ENCODE peak calls at places on chromosomes 2 and 18, in seven cellular contexts. M is effector memory CD4-positive, alpha-beta T cell; C is AG04450; J is fibroblast of lung; O is H1; Y is upper lobe of right lung; G is right cardiac atrium. T is an unnamed sample. For H3K9me3, the result is how much of the 10 kb centered on the place peaks cover.

GRCh38 chr18:38923136-38923535 is 1357.5 kb upstream of the CELF4 start:
- DNase-seq in G (no peak), Y (no peak), C (no peak), M (no peak), O (no peak), J (no peak), T (no peak)

GRCh38 chr2:212727751-212728150 is 189.1 kb upstream of the ERBB4 start:
- DNase-seq in M (no peak), C (no peak), J (no peak), G (no peak), O (no peak), Y (no peak), T (no peak)

GRCh38 chr2:159290289-159290907 is 3.9 kb upstream of the WDSUB1 start:
- DNase-seq in G (no peak), J (peak), O (no peak), M (no peak), Y (no peak), C (peak), T (no peak)

GRCh38 chr2:241901500-241902351 is 32.2 kb downstream of the RTP5 start:
- DNase-seq in G (no peak), J (peak), C (no peak), Y (peak), O (peak), M (no peak), T (peak)

GRCh38 chr2:150327546-150328495 is 159.6 kb downstream of the RND3 start:
- DNase-seq in G (no peak), O (no peak), C (no peak), Y (no peak), M (no peak), J (no peak), T (no peak)

GRCh38 chr2:65660340-65660739 is 227.9 kb upstream of the SPRED2 start:
- DNase-seq in J (no peak), O (no peak), C (no peak), G (no peak), M (no peak), Y (no peak), T (no peak)

GRCh38 chr18:48979944-48980890 is 29.5 kb upstream of the SMAD7 start:
- DNase-seq in G (no peak), O (no peak), C (no peak), M (no peak), J (no peak), Y (no peak), T (peak)

GRCh38 chr2:218501665-218502064 is 66.5 kb downstream of the USP37 start:
- DNase-seq in C (peak), G (no peak), J (peak), O (no peak), M (no peak), Y (no peak), T (no peak)

GRCh38 chr18:48323151-48323550 is 86.0 kb downstream of the ZBTB7C start:
- DNase-seq in Y (no peak), G (no peak), M (no peak), J (no peak), O (no peak), C (no peak), T (no peak)

GRCh38 chr18:66328280-66328947 is 275.5 kb downstream of the CDH19 start:
- DNase-seq in O (no peak), M (no peak), G (no peak), Y (no peak), C (no peak), J (no peak), T (no peak)

GRCh38 chr2:217742276-217742675 is 260.5 kb downstream of the TNS1 start:
- DNase-seq in O (no peak), M (no peak), C (no peak), G (no peak), Y (no peak), J (no peak), T (no peak)

GRCh38 chr2:20185176-20186022 is 39.5 kb downstream of the SDC1 start:
- DNase-seq in M (no peak), O (no peak), C (no peak), Y (peak), G (no peak), J (peak), T (no peak)

GRCh38 chr2:64345998-64346397 is 108.0 kb upstream of the LGALSL start:
- DNase-seq in C (no peak), J (no peak), O (no peak), Y (no peak), G (no peak), M (no peak), T (no peak)

GRCh38 chr2:128260239-128261138 is 58.2 kb downstream of the HS6ST1 start:
- DNase-seq in Y (peak), O (peak), J (peak), C (no peak), M (no peak), G (peak), T (peak)

GRCh38 chr2:30177861-30178465 is 31.2 kb downstream of the YPEL5 start:
- DNase-seq in Y (no peak), M (no peak), O (no peak), C (no peak), J (no peak), G (no peak), T (no peak)

GRCh38 chr18:76640438-76640837 is 145.4 kb upstream of the ZNF516 start:
- DNase-seq in O (no peak), M (no peak), C (no peak), Y (no peak), J (no peak), G (no peak), T (no peak)

GRCh38 chr2:127969455-127969854 is 58.4 kb downstream of the SAP130 start:
- DNase-seq in O (no peak), C (no peak), G (no peak), J (no peak), M (no peak), Y (no peak), T (peak)

GRCh38 chr18:10020176-10020575 is 106.4 kb downstream of the VAPA start:
- DNase-seq in G (no peak), O (no peak), C (no peak), M (no peak), Y (no peak), J (no peak), T (no peak)

GRCh38 chr2:99569393-99569792 is 79.6 kb upstream of the REV1 start:
- DNase-seq in J (no peak), C (no peak), G (no peak), O (no peak), M (no peak), Y (no peak), T (no peak)

GRCh38 chr2:184906709-184907108 is 308.4 kb downstream of the ZNF804A start:
- DNase-seq in M (no peak), Y (no peak), O (no peak), G (no peak), C (no peak), J (no peak), T (no peak)

GRCh38 chr2:239143858-239144712 is 256.7 kb downstream of the HDAC4 start:
- DNase-seq in J (peak), G (no peak), O (no peak), Y (no peak), C (peak), M (no peak), T (no peak)

GRCh38 chr2:32627441-32627900 is 379 bp upstream of the TTC27 start:
- DNase-seq in M (no peak), G (peak), C (peak), Y (no peak), J (peak), O (peak), T (peak)

GRCh38 chr2:20264629-20265028 is 39.7 kb upstream of the SDC1 start:
- DNase-seq in M (no peak), J (no peak), C (no peak), Y (no peak), O (no peak), G (no peak), T (no peak)

GRCh38 chr2:37827911-37828411 is 97.1 kb upstream of the RMDN2 start:
- DNase-seq in J (peak), O (no peak), M (no peak), Y (no peak), G (no peak), C (peak), T (no peak)

GRCh38 chr18:80105369-80106167 is 3.5 kb upstream of the ADNP2 start:
- DNase-seq in C (no peak), G (no peak), M (no peak), Y (no peak), J (no peak), O (no peak), T (no peak)

GRCh38 chr18:48879008-48879431 is 71.7 kb downstream of the SMAD7 start:
- DNase-seq in C (no peak), O (no peak), M (no peak), Y (peak), G (no peak), J (no peak), T (no peak)

GRCh38 chr2:150479075-150479915 is 8.2 kb downstream of the RND3 start:
- DNase-seq in O (no peak), Y (no peak), G (no peak), M (no peak), J (peak), C (no peak), T (no peak)

GRCh38 chr2:50957880-50958279 is 74.1 kb downstream of the NRXN1 start:
- DNase-seq in O (no peak), M (no peak), J (peak), C (peak), G (no peak), Y (no peak), T (no peak)

GRCh38 chr18:39841133-39842041 is 2113.6 kb upstream of the PIK3C3 start:
- DNase-seq in M (no peak), O (peak), Y (peak), C (peak), J (peak), G (peak), T (peak)

GRCh38 chr2:85134255-85135065 is 1.3 kb downstream of the TCF7L1 start:
- DNase-seq in J (peak), Y (peak), M (no peak), G (peak), O (no peak), C (no peak), T (peak)

GRCh38 chr18:23502516-23503037 is 734 bp upstream of the RMC1 start:
- DNase-seq in Y (no peak), J (no peak), C (no peak), M (no peak), O (no peak), G (no peak), T (no peak)

GRCh38 chr2:95058989-95059601 is 33.6 kb downstream of the MAL start:
- DNase-seq in C (no peak), Y (peak), G (no peak), O (no peak), M (no peak), J (no peak), T (no peak)

GRCh38 chr2:241049739-241050623 is 51.6 kb downstream of the SNED1 start:
- DNase-seq in J (no peak), C (no peak), Y (no peak), M (no peak), O (no peak), G (peak), T (no peak)

GRCh38 chr2:122707224-122707824 is 951.9 kb downstream of the TSN start:
- DNase-seq in O (no peak), M (no peak), G (no peak), Y (no peak), C (no peak), J (no peak), T (no peak)

GRCh38 chr2:95728878-95729511 is 137.2 kb downstream of the TRIM43 start:
- DNase-seq in J (peak), C (peak), Y (no peak), O (no peak), M (no peak), G (peak), T (peak)

GRCh38 chr2:236828002-236828401 is 257.7 kb upstream of the COPS8 start:
- DNase-seq in O (no peak), M (no peak), G (no peak), J (no peak), C (no peak), Y (no peak), T (no peak)

GRCh38 chr2:210428415-210429179 is 48.0 kb downstream of the LANCL1 start:
- DNase-seq in Y (no peak), G (no peak), C (no peak), O (no peak), M (no peak), J (peak), T (no peak)
- H3K9me3 ChIP-seq in Y (under half), G (under half), C (under half), O (under half), M (under half), J (under half), T (under half)

DNA sequence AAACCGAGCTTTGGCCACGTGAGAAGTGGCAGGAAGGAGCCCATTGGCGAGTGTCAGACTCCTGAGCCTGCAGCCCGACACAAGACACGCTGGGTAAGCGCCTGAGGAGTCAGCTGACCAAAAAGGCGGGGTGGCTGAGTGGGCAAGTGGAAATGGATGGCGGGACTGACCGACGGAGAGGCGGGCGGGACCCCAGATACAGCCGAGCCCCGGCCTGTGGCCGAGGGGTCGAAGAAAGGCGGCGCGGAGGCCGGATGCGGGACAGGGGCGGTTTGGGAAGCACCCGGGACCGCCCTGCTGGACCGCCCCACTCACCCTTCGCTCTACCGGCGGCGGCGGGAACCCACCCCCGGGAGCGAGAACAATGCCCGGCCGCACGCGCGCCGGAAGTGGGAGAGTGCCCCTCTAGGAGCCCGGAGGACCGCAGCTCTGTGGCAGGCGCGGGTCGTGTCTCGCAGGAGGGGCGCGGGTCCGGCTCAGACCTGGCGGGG is 22.8 kb downstream of the ZSCAN30 start:
- DNase-seq in O (no peak), C (no peak), G (peak), M (peak), Y (peak), J (peak), T (peak)
- H3K9me3 ChIP-seq in O (under half), C (under half), G (under half), M (under half), Y (under half), J (under half), T (under half)

GRCh38 chr2:229054311-229054710 is 216.8 kb downstream of the PID1 start:
- DNase-seq in C (no peak), M (no peak), O (no peak), G (no peak), Y (no peak), J (no peak), T (no peak)
- H3K9me3 ChIP-seq in C (under half), M (under half), O (under half), G (under half), Y (under half), J (under half), T (under half)

GRCh38 chr2:59693176-59693959 is 860.1 kb downstream of the BCL11A start:
- DNase-seq in C (no peak), J (no peak), Y (no peak), G (no peak), M (no peak), O (no peak), T (no peak)

GRCh38 chr2:59690849-59691248 is 862.6 kb downstream of the BCL11A start:
- DNase-seq in J (no peak), C (no peak), O (no peak), Y (no peak), M (no peak), G (no peak), T (no peak)

GRCh38 chr2:59694176-59694575 is 859.3 kb downstream of the BCL11A start:
- DNase-seq in G (no peak), M (no peak), C (no peak), J (no peak), Y (no peak), O (no peak), T (no peak)

DNA sequence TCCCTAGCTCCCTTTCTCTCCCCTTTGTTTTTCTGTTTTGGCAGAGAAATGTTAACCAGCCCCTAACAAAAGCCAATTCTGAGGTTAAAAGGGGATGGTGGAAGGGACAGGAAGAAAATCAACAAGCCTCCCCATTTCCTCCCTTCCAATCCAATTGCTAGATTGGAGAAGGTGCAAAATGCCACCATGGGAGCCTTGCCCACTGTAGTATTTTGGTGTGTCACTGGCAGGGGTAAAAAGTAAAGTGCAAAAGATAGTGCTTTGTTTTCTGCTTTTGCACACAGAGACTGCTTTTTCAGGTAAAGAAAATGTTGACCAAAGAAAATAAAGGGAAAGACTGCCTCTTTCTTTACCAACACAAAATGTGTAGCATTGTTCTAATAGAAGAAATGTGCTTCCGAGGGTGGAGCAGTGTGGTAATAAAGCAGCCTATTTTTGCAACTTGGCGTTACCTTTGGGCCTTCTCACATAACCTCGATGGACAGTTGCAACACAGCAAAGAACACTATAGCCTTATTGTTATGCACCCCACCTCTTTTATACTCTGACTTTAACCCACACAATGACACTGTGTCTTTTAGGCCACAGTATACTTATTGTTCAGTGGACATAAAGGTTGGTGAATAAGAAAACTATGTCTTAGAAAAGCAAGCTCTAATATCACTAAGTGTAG is 861.8 kb downstream of the BCL11A start:
- DNase-seq in J (no peak), G (no peak), C (no peak), M (no peak), O (no peak), Y (no peak), T (no peak)
- H3K9me3 ChIP-seq in J (under half), G (under half), C (under half), M (under half), O (under half), Y (under half), T (under half)

DNA sequence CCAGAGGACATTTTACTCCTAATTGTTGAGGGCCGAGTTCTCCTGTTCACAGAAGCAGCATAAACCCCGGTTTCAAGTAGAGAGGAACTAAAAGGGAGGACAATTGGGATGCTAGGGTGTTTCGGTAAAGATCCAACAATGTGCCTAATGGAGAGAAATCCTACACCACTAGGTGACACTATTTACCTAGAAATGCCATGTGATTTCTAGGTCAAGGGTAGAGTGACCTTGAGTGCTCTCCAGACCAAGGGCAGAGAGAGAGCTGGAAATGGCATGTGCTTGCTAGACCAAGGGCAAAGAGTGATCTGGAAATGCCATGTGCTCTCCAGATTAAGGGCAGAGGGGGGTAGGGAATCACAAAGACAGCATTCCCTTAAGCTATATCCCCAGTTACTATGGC is 472.0 kb downstream of the DCDC2C start:
- DNase-seq in G (no peak), J (no peak), M (no peak), O (no peak), Y (no peak), C (no peak), T (no peak)
- H3K9me3 ChIP-seq in G (under half), J (under half), M (under half), O (under half), Y (under half), C (under half), T (under half)

DNA sequence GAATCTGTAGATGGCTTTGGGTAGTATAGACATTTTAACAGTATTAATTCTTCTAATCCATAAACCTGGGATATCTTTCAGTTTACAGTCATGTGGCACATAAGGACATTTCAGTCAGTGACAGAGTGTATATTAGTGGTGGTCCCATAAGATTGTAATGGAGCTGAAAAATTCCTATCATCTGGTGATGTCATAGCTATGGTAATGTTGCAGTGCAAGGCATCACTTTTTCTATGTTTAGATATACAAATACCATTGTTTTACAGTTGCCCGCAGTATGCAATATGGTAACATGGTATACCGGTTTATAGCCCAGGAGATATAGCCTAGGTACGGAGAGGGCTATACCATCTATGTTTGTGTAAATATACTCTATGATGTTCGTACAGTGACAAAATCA is 9.7 kb downstream of the CCDC150 start:
- DNase-seq in M (no peak), G (no peak), Y (no peak), J (no peak), C (no peak), O (no peak), T (no peak)
- H3K9me3 ChIP-seq in M (under half), G (under half), Y (under half), J (under half), C (under half), O (half or more), T (under half)